ENCODE peak calls at places on chromosomes 7 and 10, in seven cellular contexts. One of them, this sample, is unnamed.

GRCh38 chr7:132655071-132655761 is 78.9 kb upstream of the PLXNA4 start:
- DNase-seq in M059J: no peak
- DNase-seq in NCI-H2081: no peak
- DNase-seq in astrocyte of the spinal cord: peak
- DNase-seq in anterior cingulate cortex: peak
- DNase-seq in activated CD4-positive, alpha-beta T cell treated with anti-CD3 and anti-CD28 coated beads, Interleukin-2, amount 50 U/mL, for 48 hours: peak
- DNase-seq in iris pigment epithelial cell: peak
- DNase-seq in this sample: no peak

GRCh38 chr10:9015005-9015404 is 960.5 kb downstream of the GATA3 start:
- DNase-seq in M059J: peak
- DNase-seq in NCI-H2081: no peak
- DNase-seq in astrocyte of the spinal cord: peak
- DNase-seq in anterior cingulate cortex: no peak
- DNase-seq in activated CD4-positive, alpha-beta T cell treated with anti-CD3 and anti-CD28 coated beads, Interleukin-2, amount 50 U/mL, for 48 hours: no peak
- DNase-seq in iris pigment epithelial cell: peak
- DNase-seq in this sample: no peak

GRCh38 chr10:104300736-104301292 is 31.8 kb downstream of the GSTO2 start:
- DNase-seq in M059J: peak
- DNase-seq in NCI-H2081: peak
- DNase-seq in astrocyte of the spinal cord: peak
- DNase-seq in anterior cingulate cortex: peak
- DNase-seq in activated CD4-positive, alpha-beta T cell treated with anti-CD3 and anti-CD28 coated beads, Interleukin-2, amount 50 U/mL, for 48 hours: no peak
- DNase-seq in iris pigment epithelial cell: peak
- DNase-seq in this sample: peak

GRCh38 chr7:130733866-130734524 is at the start of gene KLF14:
- DNase-seq in M059J: peak
- DNase-seq in NCI-H2081: peak
- DNase-seq in astrocyte of the spinal cord: peak
- DNase-seq in anterior cingulate cortex: no peak
- DNase-seq in activated CD4-positive, alpha-beta T cell treated with anti-CD3 and anti-CD28 coated beads, Interleukin-2, amount 50 U/mL, for 48 hours: peak
- DNase-seq in iris pigment epithelial cell: peak
- DNase-seq in this sample: no peak

GRCh38 chr7:48964074-48964473 is 39.7 kb downstream of the CDC14C start:
- DNase-seq in M059J: peak
- DNase-seq in NCI-H2081: no peak
- DNase-seq in astrocyte of the spinal cord: peak
- DNase-seq in anterior cingulate cortex: no peak
- DNase-seq in activated CD4-positive, alpha-beta T cell treated with anti-CD3 and anti-CD28 coated beads, Interleukin-2, amount 50 U/mL, for 48 hours: no peak
- DNase-seq in iris pigment epithelial cell: peak
- DNase-seq in this sample: no peak

GRCh38 chr7:106223156-106223555 is 61.6 kb downstream of the NAMPT start:
- DNase-seq in M059J: peak
- DNase-seq in NCI-H2081: peak
- DNase-seq in astrocyte of the spinal cord: no peak
- DNase-seq in anterior cingulate cortex: no peak
- DNase-seq in activated CD4-positive, alpha-beta T cell treated with anti-CD3 and anti-CD28 coated beads, Interleukin-2, amount 50 U/mL, for 48 hours: no peak
- DNase-seq in iris pigment epithelial cell: no peak
- DNase-seq in this sample: no peak

GRCh38 chr7:102728-103127 is 89.6 kb upstream of the FAM20C start:
- DNase-seq in M059J: no peak
- DNase-seq in NCI-H2081: no peak
- DNase-seq in astrocyte of the spinal cord: no peak
- DNase-seq in anterior cingulate cortex: no peak
- DNase-seq in activated CD4-positive, alpha-beta T cell treated with anti-CD3 and anti-CD28 coated beads, Interleukin-2, amount 50 U/mL, for 48 hours: no peak
- DNase-seq in iris pigment epithelial cell: no peak
- DNase-seq in this sample: no peak

GRCh38 chr10:15295540-15296325 is 75.4 kb downstream of the FAM171A1 start:
- DNase-seq in M059J: no peak
- DNase-seq in NCI-H2081: no peak
- DNase-seq in astrocyte of the spinal cord: no peak
- DNase-seq in anterior cingulate cortex: no peak
- DNase-seq in activated CD4-positive, alpha-beta T cell treated with anti-CD3 and anti-CD28 coated beads, Interleukin-2, amount 50 U/mL, for 48 hours: no peak
- DNase-seq in iris pigment epithelial cell: no peak
- DNase-seq in this sample: no peak

This sample was measured in brain pericyte.